ENCODE peak calls at places on chromosomes 2 and 18, in eight cellular contexts. One of them, this sample, is unnamed.
A peak's percentile ranks its signal among the peaks of the same experiment; 100 is the strongest.

GRCh38 chr2:11352781-11353537 is 8.5 kb upstream of the ROCK2 start:
- DNase-seq in foreskin keratinocyte: no peak
- DNase-seq in lung: no peak
- DNase-seq in stimulated activated CD4-positive, alpha-beta T cell treated with anti-CD3 and anti-CD28 coated beads, Interleukin-1b, Interleukin-23, amount 100 ng/mL, for 1 hour: no peak
- DNase-seq in WTC11: no peak
- DNase-seq in nephron progenitor cell: no peak
- DNase-seq in NCI-H1105: no peak
- DNase-seq in fibroblast of mammary gland: no peak
- DNase-seq in this sample: no peak

GRCh38 chr2:98167916-98168315 is 80.9 kb downstream of the VWA3B start:
- DNase-seq in fibroblast of mammary gland: no peak
- DNase-seq in stimulated activated CD4-positive, alpha-beta T cell treated with anti-CD3 and anti-CD28 coated beads, Interleukin-1b, Interleukin-23, amount 100 ng/mL, for 1 hour: no peak
- DNase-seq in nephron progenitor cell: no peak
- DNase-seq in lung: no peak
- DNase-seq in WTC11: no peak
- DNase-seq in NCI-H1105: no peak
- DNase-seq in foreskin keratinocyte: no peak
- DNase-seq in this sample: no peak

GRCh38 chr2:53490659-53491058 is 276.9 kb upstream of the CHAC2 start:
- DNase-seq in lung: no peak
- DNase-seq in foreskin keratinocyte: peak; percentile 12
- DNase-seq in NCI-H1105: peak; percentile 72
- DNase-seq in WTC11: no peak
- DNase-seq in fibroblast of mammary gland: peak; percentile 61
- DNase-seq in nephron progenitor cell: peak; percentile 22
- DNase-seq in stimulated activated CD4-positive, alpha-beta T cell treated with anti-CD3 and anti-CD28 coated beads, Interleukin-1b, Interleukin-23, amount 100 ng/mL, for 1 hour: no peak
- DNase-seq in this sample: no peak

GRCh38 chr18:59056706-59057492 is 82.8 kb upstream of the SEC11C start:
- DNase-seq in foreskin keratinocyte: no peak
- DNase-seq in WTC11: peak; percentile 85
- DNase-seq in NCI-H1105: no peak
- DNase-seq in lung: peak; percentile 63
- DNase-seq in fibroblast of mammary gland: peak; percentile 64
- DNase-seq in stimulated activated CD4-positive, alpha-beta T cell treated with anti-CD3 and anti-CD28 coated beads, Interleukin-1b, Interleukin-23, amount 100 ng/mL, for 1 hour: no peak
- DNase-seq in nephron progenitor cell: peak; percentile 84
- DNase-seq in this sample: no peak

GRCh38 chr2:238120463-238121298 is 17.8 kb upstream of the KLHL30 start:
- DNase-seq in foreskin keratinocyte: no peak
- DNase-seq in NCI-H1105: no peak
- DNase-seq in fibroblast of mammary gland: no peak
- DNase-seq in lung: no peak
- DNase-seq in nephron progenitor cell: peak; percentile 78
- DNase-seq in stimulated activated CD4-positive, alpha-beta T cell treated with anti-CD3 and anti-CD28 coated beads, Interleukin-1b, Interleukin-23, amount 100 ng/mL, for 1 hour: no peak
- DNase-seq in WTC11: peak; percentile 49
- DNase-seq in this sample: no peak

GRCh38 chr18:35713545-35713944 is 132.0 kb downstream of the GALNT1 start:
- DNase-seq in nephron progenitor cell: no peak
- DNase-seq in foreskin keratinocyte: no peak
- DNase-seq in lung: no peak
- DNase-seq in fibroblast of mammary gland: peak; percentile 67
- DNase-seq in NCI-H1105: no peak
- DNase-seq in WTC11: no peak
- DNase-seq in stimulated activated CD4-positive, alpha-beta T cell treated with anti-CD3 and anti-CD28 coated beads, Interleukin-1b, Interleukin-23, amount 100 ng/mL, for 1 hour: no peak
- DNase-seq in this sample: no peak

GRCh38 chr2:237137626-237138323 is 52.1 kb downstream of the COPS8 start:
- DNase-seq in NCI-H1105: no peak
- DNase-seq in lung: no peak
- DNase-seq in nephron progenitor cell: no peak
- DNase-seq in fibroblast of mammary gland: no peak
- DNase-seq in WTC11: no peak
- DNase-seq in foreskin keratinocyte: no peak
- DNase-seq in stimulated activated CD4-positive, alpha-beta T cell treated with anti-CD3 and anti-CD28 coated beads, Interleukin-1b, Interleukin-23, amount 100 ng/mL, for 1 hour: no peak
- DNase-seq in this sample: no peak

GRCh38 chr2:23547725-23548124 is 162.7 kb downstream of the KLHL29 start:
- DNase-seq in nephron progenitor cell: no peak
- DNase-seq in fibroblast of mammary gland: no peak
- DNase-seq in lung: no peak
- DNase-seq in foreskin keratinocyte: no peak
- DNase-seq in stimulated activated CD4-positive, alpha-beta T cell treated with anti-CD3 and anti-CD28 coated beads, Interleukin-1b, Interleukin-23, amount 100 ng/mL, for 1 hour: no peak
- DNase-seq in WTC11: no peak
- DNase-seq in NCI-H1105: no peak
- DNase-seq in this sample: no peak

GRCh38 chr2:140506606-140507005 is 1624.2 kb downstream of the LRP1B start:
- DNase-seq in fibroblast of mammary gland: peak; percentile 96
- DNase-seq in foreskin keratinocyte: no peak
- DNase-seq in lung: no peak
- DNase-seq in stimulated activated CD4-positive, alpha-beta T cell treated with anti-CD3 and anti-CD28 coated beads, Interleukin-1b, Interleukin-23, amount 100 ng/mL, for 1 hour: no peak
- DNase-seq in NCI-H1105: no peak
- DNase-seq in WTC11: no peak
- DNase-seq in nephron progenitor cell: no peak
- DNase-seq in this sample: no peak

GRCh38 chr2:60445684-60446184 is 107.7 kb downstream of the BCL11A start:
- DNase-seq in lung: no peak
- DNase-seq in WTC11: no peak
- DNase-seq in fibroblast of mammary gland: no peak
- DNase-seq in stimulated activated CD4-positive, alpha-beta T cell treated with anti-CD3 and anti-CD28 coated beads, Interleukin-1b, Interleukin-23, amount 100 ng/mL, for 1 hour: no peak
- DNase-seq in foreskin keratinocyte: no peak
- DNase-seq in NCI-H1105: no peak
- DNase-seq in nephron progenitor cell: no peak
- DNase-seq in this sample: no peak

GRCh38 chr2:70906439-70907018 is 29.2 kb upstream of the ATP6V1B1 start:
- DNase-seq in foreskin keratinocyte: no peak
- DNase-seq in nephron progenitor cell: no peak
- DNase-seq in fibroblast of mammary gland: no peak
- DNase-seq in lung: no peak
- DNase-seq in NCI-H1105: no peak
- DNase-seq in WTC11: no peak
- DNase-seq in stimulated activated CD4-positive, alpha-beta T cell treated with anti-CD3 and anti-CD28 coated beads, Interleukin-1b, Interleukin-23, amount 100 ng/mL, for 1 hour: no peak
- DNase-seq in this sample: no peak

GRCh38 chr2:182187130-182187529 is 201.5 kb downstream of the PPP1R1C start:
- DNase-seq in nephron progenitor cell: no peak
- DNase-seq in WTC11: no peak
- DNase-seq in stimulated activated CD4-positive, alpha-beta T cell treated with anti-CD3 and anti-CD28 coated beads, Interleukin-1b, Interleukin-23, amount 100 ng/mL, for 1 hour: no peak
- DNase-seq in fibroblast of mammary gland: no peak
- DNase-seq in lung: no peak
- DNase-seq in NCI-H1105: no peak
- DNase-seq in foreskin keratinocyte: no peak
- DNase-seq in this sample: no peak

GRCh38 chr2:8524823-8525222 is 157.0 kb upstream of the ID2 start:
- DNase-seq in fibroblast of mammary gland: no peak
- DNase-seq in NCI-H1105: no peak
- DNase-seq in lung: no peak
- DNase-seq in nephron progenitor cell: no peak
- DNase-seq in WTC11: no peak
- DNase-seq in foreskin keratinocyte: no peak
- DNase-seq in stimulated activated CD4-positive, alpha-beta T cell treated with anti-CD3 and anti-CD28 coated beads, Interleukin-1b, Interleukin-23, amount 100 ng/mL, for 1 hour: no peak
- DNase-seq in this sample: no peak

GRCh38 chr2:88540346-88540745 is 86.9 kb downstream of the EIF2AK3 start:
- DNase-seq in NCI-H1105: no peak
- DNase-seq in foreskin keratinocyte: peak; percentile 31
- DNase-seq in stimulated activated CD4-positive, alpha-beta T cell treated with anti-CD3 and anti-CD28 coated beads, Interleukin-1b, Interleukin-23, amount 100 ng/mL, for 1 hour: no peak
- DNase-seq in WTC11: no peak
- DNase-seq in nephron progenitor cell: no peak
- DNase-seq in fibroblast of mammary gland: peak; percentile 74
- DNase-seq in lung: no peak
- DNase-seq in this sample: no peak

GRCh38 chr2:238651306-238652052 is 196.4 kb upstream of the TWIST2 start:
- DNase-seq in nephron progenitor cell: no peak
- DNase-seq in lung: no peak
- DNase-seq in WTC11: no peak
- DNase-seq in stimulated activated CD4-positive, alpha-beta T cell treated with anti-CD3 and anti-CD28 coated beads, Interleukin-1b, Interleukin-23, amount 100 ng/mL, for 1 hour: no peak
- DNase-seq in fibroblast of mammary gland: no peak
- DNase-seq in foreskin keratinocyte: no peak
- DNase-seq in NCI-H1105: no peak
- DNase-seq in this sample: no peak

GRCh38 chr2:137262600-137262999 is 497.3 kb downstream of the THSD7B start:
- DNase-seq in stimulated activated CD4-positive, alpha-beta T cell treated with anti-CD3 and anti-CD28 coated beads, Interleukin-1b, Interleukin-23, amount 100 ng/mL, for 1 hour: no peak
- DNase-seq in fibroblast of mammary gland: no peak
- DNase-seq in NCI-H1105: no peak
- DNase-seq in WTC11: no peak
- DNase-seq in foreskin keratinocyte: no peak
- DNase-seq in nephron progenitor cell: no peak
- DNase-seq in lung: no peak
- DNase-seq in this sample: no peak

GRCh38 chr2:234032301-234032856 is 18.1 kb upstream of the SPP2 start:
- DNase-seq in stimulated activated CD4-positive, alpha-beta T cell treated with anti-CD3 and anti-CD28 coated beads, Interleukin-1b, Interleukin-23, amount 100 ng/mL, for 1 hour: no peak
- DNase-seq in NCI-H1105: no peak
- DNase-seq in WTC11: no peak
- DNase-seq in foreskin keratinocyte: peak; percentile 63
- DNase-seq in lung: no peak
- DNase-seq in nephron progenitor cell: no peak
- DNase-seq in fibroblast of mammary gland: peak; percentile 93
- DNase-seq in this sample: no peak

GRCh38 chr2:236949089-236949935 is 136.4 kb upstream of the COPS8 start:
- DNase-seq in nephron progenitor cell: no peak
- DNase-seq in foreskin keratinocyte: no peak
- DNase-seq in lung: peak; percentile 22
- DNase-seq in WTC11: no peak
- DNase-seq in stimulated activated CD4-positive, alpha-beta T cell treated with anti-CD3 and anti-CD28 coated beads, Interleukin-1b, Interleukin-23, amount 100 ng/mL, for 1 hour: no peak
- DNase-seq in NCI-H1105: no peak
- DNase-seq in fibroblast of mammary gland: no peak
- DNase-seq in this sample: no peak

GRCh38 chr2:240892925-240893324 is 3.0 kb downstream of the MAB21L4 start:
- DNase-seq in fibroblast of mammary gland: no peak
- DNase-seq in NCI-H1105: no peak
- DNase-seq in WTC11: no peak
- DNase-seq in foreskin keratinocyte: no peak
- DNase-seq in lung: no peak
- DNase-seq in nephron progenitor cell: no peak
- DNase-seq in stimulated activated CD4-positive, alpha-beta T cell treated with anti-CD3 and anti-CD28 coated beads, Interleukin-1b, Interleukin-23, amount 100 ng/mL, for 1 hour: no peak
- DNase-seq in this sample: no peak

GRCh38 chr2:15615310-15615920 is 23.7 kb downstream of the DDX1 start:
- DNase-seq in fibroblast of mammary gland: no peak
- DNase-seq in lung: no peak
- DNase-seq in nephron progenitor cell: no peak
- DNase-seq in NCI-H1105: no peak
- DNase-seq in WTC11: no peak
- DNase-seq in stimulated activated CD4-positive, alpha-beta T cell treated with anti-CD3 and anti-CD28 coated beads, Interleukin-1b, Interleukin-23, amount 100 ng/mL, for 1 hour: no peak
- DNase-seq in foreskin keratinocyte: no peak
- DNase-seq in this sample: no peak

GRCh38 chr2:197614532-197614931 is 60.9 kb downstream of the RFTN2 start:
- DNase-seq in stimulated activated CD4-positive, alpha-beta T cell treated with anti-CD3 and anti-CD28 coated beads, Interleukin-1b, Interleukin-23, amount 100 ng/mL, for 1 hour: no peak
- DNase-seq in fibroblast of mammary gland: no peak
- DNase-seq in NCI-H1105: no peak
- DNase-seq in WTC11: no peak
- DNase-seq in foreskin keratinocyte: no peak
- DNase-seq in lung: no peak
- DNase-seq in nephron progenitor cell: no peak
- DNase-seq in this sample: no peak